ENCODE peak calls at places on chromosomes 2 and 18, in eight cellular contexts. Y is G401; Z is GM03348; B is HL-60; S is astrocyte of the spinal cord; J is activated effector memory CD4-positive, alpha-beta T cell treated with anti-CD3 and anti-CD28 coated beads, Interleukin-2, amount 50 U/mL, for 16 hours; A is stimulated activated CD8-positive, alpha-beta memory T cell treated with anti-CD3 and anti-CD28 coated beads, Interleukin-15, amount 100 ng/mL, for 24 hours; H is stimulated activated CD4-positive, alpha-beta T cell treated with anti-CD3 and anti-CD28 coated beads, TNF-alpha, amount 100 ng/mL, for 4 hours. N is an unnamed sample.

GRCh38 chr18:13159579-13159978 is 59.0 kb upstream of the LDLRAD4 start:
- DNase-seq in H (no peak), B (peak), A (no peak), S (peak), Z (peak), Y (peak), J (no peak), N (peak)

GRCh38 chr18:23386317-23386716 is 66.8 kb upstream of the RIOK3 start:
- DNase-seq in A (no peak), Y (no peak), S (no peak), J (no peak), B (no peak), Z (no peak), H (no peak), N (no peak)

GRCh38 chr2:56357655-56358295 is 174.0 kb downstream of the CCDC85A start:
- DNase-seq in J (no peak), B (no peak), A (no peak), S (peak), H (no peak), Z (no peak), Y (peak), N (no peak)

GRCh38 chr18:49174478-49174877 is 223.7 kb upstream of the SMAD7 start:
- DNase-seq in A (no peak), J (no peak), Y (no peak), S (peak), H (no peak), B (no peak), Z (peak), N (no peak)

GRCh38 chr18:26091047-26091630 is 726 bp upstream of the SS18 start:
- DNase-seq in Z (peak), Y (no peak), A (no peak), J (no peak), S (no peak), B (peak), H (no peak), N (no peak)

GRCh38 chr2:26458365-26459042 is 19.4 kb downstream of the OTOF start:
- DNase-seq in J (peak), H (no peak), S (no peak), A (no peak), Y (no peak), Z (no peak), B (no peak), N (no peak)

GRCh38 chr18:58603365-58604067 is 25.4 kb downstream of the ALPK2 start:
- DNase-seq in S (peak), Y (no peak), B (no peak), A (no peak), H (no peak), Z (no peak), J (no peak), N (no peak)

GRCh38 chr2:39379643-39380524 is 57.2 kb downstream of the MAP4K3 start:
- DNase-seq in S (peak), Z (peak), B (peak), A (no peak), J (no peak), H (no peak), Y (peak), N (peak)

GRCh38 chr18:13112982-13113381 is 105.6 kb upstream of the LDLRAD4 start:
- DNase-seq in B (peak), J (no peak), Z (peak), H (no peak), Y (peak), S (peak), A (no peak), N (peak)

GRCh38 chr2:135245055-135245454 is 193.0 kb downstream of the RAB3GAP1 start:
- DNase-seq in A (no peak), Z (no peak), H (no peak), S (peak), J (no peak), Y (no peak), B (no peak), N (no peak)

GRCh38 chr18:39801848-39802247 is 2153.2 kb upstream of the PIK3C3 start:
- DNase-seq in Y (no peak), B (no peak), A (no peak), H (no peak), Z (no peak), J (no peak), S (no peak), N (no peak)

GRCh38 chr2:207847098-207847806 is 77.5 kb upstream of the FZD5 start:
- DNase-seq in Y (no peak), B (no peak), S (no peak), Z (no peak), J (no peak), H (no peak), A (no peak), N (no peak)

GRCh38 chr2:119520696-119521436 is 3.4 kb downstream of the SCTR start:
- DNase-seq in B (no peak), S (no peak), H (no peak), J (no peak), A (no peak), Z (no peak), Y (no peak), N (no peak)

GRCh38 chr2:238585836-238586821 is 159.4 kb downstream of the ASB1 start:
- DNase-seq in B (no peak), A (no peak), Y (peak), J (no peak), H (no peak), Z (no peak), S (peak), N (no peak)

GRCh38 chr2:3411103-3411502 is 31.6 kb downstream of the TRAPPC12 start:
- DNase-seq in B (no peak), J (no peak), H (no peak), Z (no peak), Y (no peak), A (no peak), S (no peak), N (no peak)

GRCh38 chr2:197008229-197008628 is 81.7 kb upstream of the PGAP1 start:
- DNase-seq in A (no peak), Z (peak), H (no peak), Y (peak), S (no peak), B (no peak), J (no peak), N (no peak)

GRCh38 chr2:78896536-78896935 is 129.0 kb upstream of the REG3G start:
- DNase-seq in B (no peak), H (no peak), Z (no peak), S (no peak), A (no peak), J (no peak), Y (no peak), N (no peak)

GRCh38 chr2:147499785-147500184 is 345.0 kb upstream of the ACVR2A start:
- DNase-seq in Z (no peak), A (no peak), S (no peak), J (no peak), B (no peak), H (no peak), Y (no peak), N (no peak)

GRCh38 chr2:36655456-36655855 is 41.1 kb upstream of the VIT start:
- DNase-seq in Y (no peak), H (no peak), S (peak), J (no peak), B (no peak), Z (peak), A (no peak), N (no peak)

GRCh38 chr2:20050104-20050711 is 1.2 kb downstream of the LAPTM4A start:
- DNase-seq in S (peak), A (no peak), J (peak), Z (no peak), B (peak), Y (peak), H (no peak), N (peak)

GRCh38 chr2:240906911-240907590 is 915 bp downstream of the CROCC2 start:
- DNase-seq in Z (no peak), A (no peak), B (no peak), S (no peak), J (no peak), H (no peak), Y (no peak), N (no peak)

GRCh38 chr2:15950088-15950952 is 10.0 kb downstream of the MYCN start:
- DNase-seq in Z (no peak), Y (no peak), J (no peak), H (no peak), S (no peak), B (no peak), A (no peak), N (no peak)

GRCh38 chr18:28003451-28003850 is 173.5 kb downstream of the CDH2 start:
- DNase-seq in S (peak), A (no peak), Y (peak), H (no peak), Z (peak), B (no peak), J (no peak), N (no peak)

GRCh38 chr18:32770181-32770650 is 2.6 kb downstream of the KLHL14 start:
- DNase-seq in B (no peak), J (peak), S (no peak), Z (no peak), Y (no peak), H (no peak), A (no peak), N (no peak)

GRCh38 chr2:180314086-180314485 is 307.0 kb upstream of the CWC22 start:
- DNase-seq in A (no peak), J (no peak), Y (no peak), B (no peak), Z (peak), H (no peak), S (no peak), N (no peak)

GRCh38 chr2:197705912-197706838 is 1.0 kb downstream of the MARS2 start:
- DNase-seq in H (peak), J (peak), B (no peak), S (no peak), Y (peak), Z (peak), A (no peak), N (no peak)

GRCh38 chr2:80670763-80671162 is 366.2 kb upstream of the LRRTM1 start:
- DNase-seq in H (no peak), S (no peak), B (no peak), Y (no peak), Z (no peak), J (no peak), A (no peak), N (no peak)

GRCh38 chr2:60858897-60859311 is 22.5 kb upstream of the REL start:
- DNase-seq in Y (no peak), B (no peak), H (no peak), Z (no peak), A (no peak), S (no peak), J (no peak), N (no peak)

GRCh38 chr2:47917562-47917961 is 11.3 kb upstream of the FBXO11 start:
- DNase-seq in Z (no peak), S (no peak), H (no peak), B (no peak), Y (no peak), A (no peak), J (no peak), N (no peak)

GRCh38 chr2:218813771-218814460 is 17.7 kb downstream of the PRKAG3 start:
- DNase-seq in Y (no peak), H (no peak), A (no peak), B (no peak), S (no peak), J (no peak), Z (no peak), N (no peak)

GRCh38 chr2:120342451-120342850 is 3.5 kb upstream of the INHBB start:
- DNase-seq in Y (no peak), H (no peak), A (no peak), B (no peak), S (no peak), Z (no peak), J (no peak), N (no peak)

GRCh38 chr2:209380278-209380677 is 43.6 kb upstream of the MAP2 start:
- DNase-seq in H (no peak), J (no peak), B (no peak), S (no peak), A (no peak), Z (no peak), Y (no peak), N (no peak)

GRCh38 chr2:16223071-16223470 is 282.7 kb downstream of the MYCN start:
- DNase-seq in Z (no peak), B (no peak), S (no peak), Y (no peak), J (no peak), A (no peak), H (no peak), N (no peak)

GRCh38 chr2:61962095-61962984 is 56.9 kb downstream of the COMMD1 start:
- DNase-seq in A (no peak), S (no peak), B (no peak), J (no peak), Y (no peak), Z (no peak), H (no peak), N (no peak)